ENCODE peak calls at places on chromosomes 6 and 20, in five cellular contexts. One of them, this sample, is unnamed.

GRCh38 chr6:44219053-44219814 is 2.5 kb downstream of the MYMX start:
- DNase-seq in neural progenitor cell: peak; percentile 96
- DNase-seq in HepG2: peak; percentile 80
- DNase-seq in DND-41: peak; percentile 66
- DNase-seq in GM12878: no peak
- DNase-seq in this sample: peak; percentile 72

GRCh38 chr6:163943647-163944395 is 529.3 kb downstream of the QKI start:
- DNase-seq in DND-41: no peak
- DNase-seq in GM12878: no peak
- DNase-seq in neural progenitor cell: peak; percentile 98
- DNase-seq in HepG2: no peak
- DNase-seq in this sample: no peak

GRCh38 chr6:129936329-129937165 is 75.4 kb upstream of the TMEM244 start:
- DNase-seq in GM12878: peak; percentile 21
- DNase-seq in HepG2: peak; percentile 49
- DNase-seq in neural progenitor cell: peak; percentile 85
- DNase-seq in DND-41: peak; percentile 43
- DNase-seq in this sample: peak; percentile 77

GRCh38 chr20:61801065-61801360 is 264.7 kb downstream of the TAF4 start:
- DNase-seq in neural progenitor cell: no peak
- DNase-seq in GM12878: no peak
- DNase-seq in DND-41: no peak
- DNase-seq in HepG2: no peak
- DNase-seq in this sample: no peak

GRCh38 chr6:83518946-83519489 is 6.7 kb downstream of the PRSS35 start:
- DNase-seq in HepG2: no peak
- DNase-seq in GM12878: no peak
- DNase-seq in neural progenitor cell: peak; percentile 29
- DNase-seq in DND-41: no peak
- DNase-seq in this sample: peak; percentile 27

GRCh38 chr6:90764001-90764400 is 177.1 kb upstream of the MAP3K7 start:
- DNase-seq in DND-41: no peak
- DNase-seq in GM12878: no peak
- DNase-seq in neural progenitor cell: no peak
- DNase-seq in HepG2: no peak
- DNase-seq in this sample: no peak

GRCh38 chr6:56220078-56220477 is 27.3 kb downstream of the COL21A1 start:
- DNase-seq in neural progenitor cell: no peak
- DNase-seq in HepG2: no peak
- DNase-seq in DND-41: no peak
- DNase-seq in GM12878: no peak
- DNase-seq in this sample: peak; percentile 82

GRCh38 chr6:32393660-32394420 is 13.1 kb downstream of the BTNL2 start:
- DNase-seq in GM12878: no peak
- DNase-seq in DND-41: no peak
- DNase-seq in neural progenitor cell: no peak
- DNase-seq in HepG2: no peak
- DNase-seq in this sample: peak; percentile 44

GRCh38 chr20:34254979-34255378 is 13.8 kb downstream of the ASIP start:
- DNase-seq in HepG2: peak; percentile 78
- DNase-seq in DND-41: no peak
- DNase-seq in neural progenitor cell: no peak
- DNase-seq in GM12878: no peak
- DNase-seq in this sample: no peak

GRCh38 chr20:62288535-62289105 is 14.2 kb upstream of the ADRM1 start:
- DNase-seq in neural progenitor cell: no peak
- DNase-seq in HepG2: no peak
- DNase-seq in GM12878: no peak
- DNase-seq in DND-41: no peak
- DNase-seq in this sample: no peak

GRCh38 chr20:6178537-6178936 is 55.7 kb upstream of the FERMT1 start:
- DNase-seq in neural progenitor cell: peak; percentile 44
- DNase-seq in GM12878: no peak
- DNase-seq in DND-41: no peak
- DNase-seq in HepG2: peak; percentile 39
- DNase-seq in this sample: peak; percentile 72

GRCh38 chr6:90286884-90287488 is 9.7 kb downstream of the BACH2 start:
- DNase-seq in DND-41: peak; percentile 59
- DNase-seq in neural progenitor cell: peak; percentile 79
- DNase-seq in GM12878: no peak
- DNase-seq in HepG2: peak; percentile 28
- DNase-seq in this sample: peak; percentile 72

GRCh38 chr6:3334579-3334978 is 75.8 kb downstream of the PSMG4 start:
- DNase-seq in DND-41: no peak
- DNase-seq in neural progenitor cell: no peak
- DNase-seq in GM12878: no peak
- DNase-seq in HepG2: no peak
- DNase-seq in this sample: no peak

GRCh38 chr6:31711233-31711632 is 3.9 kb upstream of the LY6G6D start:
- DNase-seq in DND-41: no peak
- DNase-seq in neural progenitor cell: no peak
- DNase-seq in HepG2: no peak
- DNase-seq in GM12878: no peak
- DNase-seq in this sample: no peak

GRCh38 chr20:1322511-1323245 is 6.3 kb downstream of the SDCBP2 start:
- DNase-seq in DND-41: no peak
- DNase-seq in HepG2: no peak
- DNase-seq in neural progenitor cell: no peak
- DNase-seq in GM12878: no peak
- DNase-seq in this sample: peak; percentile 85

GRCh38 chr6:3518356-3518841 is 61.5 kb upstream of the SLC22A23 start:
- DNase-seq in neural progenitor cell: no peak
- DNase-seq in HepG2: peak; percentile 44
- DNase-seq in GM12878: no peak
- DNase-seq in DND-41: no peak
- DNase-seq in this sample: peak; percentile 90

GRCh38 chr6:143110996-143111395 is 50.3 kb downstream of the AIG1 start:
- DNase-seq in GM12878: no peak
- DNase-seq in HepG2: no peak
- DNase-seq in DND-41: no peak
- DNase-seq in neural progenitor cell: no peak
- DNase-seq in this sample: no peak

GRCh38 chr6:121838842-121839241 is 403.4 kb downstream of the GJA1 start:
- DNase-seq in DND-41: peak; percentile 90
- DNase-seq in GM12878: no peak
- DNase-seq in HepG2: no peak
- DNase-seq in neural progenitor cell: no peak
- DNase-seq in this sample: peak; percentile 55

GRCh38 chr20:15578059-15578458 is 995.2 kb downstream of the KIF16B start:
- DNase-seq in GM12878: no peak
- DNase-seq in DND-41: no peak
- DNase-seq in neural progenitor cell: no peak
- DNase-seq in HepG2: no peak
- DNase-seq in this sample: peak; percentile 77

GRCh38 chr6:24600903-24601302 is 45.1 kb downstream of the KIAA0319 start:
- DNase-seq in neural progenitor cell: peak; percentile 19
- DNase-seq in DND-41: peak; percentile 18
- DNase-seq in GM12878: no peak
- DNase-seq in HepG2: no peak
- DNase-seq in this sample: no peak

GRCh38 chr6:51398064-51398740 is 579.5 kb downstream of the TFAP2B start:
- DNase-seq in neural progenitor cell: no peak
- DNase-seq in GM12878: peak; percentile 24
- DNase-seq in HepG2: no peak
- DNase-seq in DND-41: no peak
- DNase-seq in this sample: peak; percentile 39

GRCh38 chr6:110527516-110527915 is 51.1 kb upstream of the SLC22A16 start:
- DNase-seq in GM12878: no peak
- DNase-seq in HepG2: no peak
- DNase-seq in DND-41: no peak
- DNase-seq in neural progenitor cell: no peak
- DNase-seq in this sample: no peak

DNA sequence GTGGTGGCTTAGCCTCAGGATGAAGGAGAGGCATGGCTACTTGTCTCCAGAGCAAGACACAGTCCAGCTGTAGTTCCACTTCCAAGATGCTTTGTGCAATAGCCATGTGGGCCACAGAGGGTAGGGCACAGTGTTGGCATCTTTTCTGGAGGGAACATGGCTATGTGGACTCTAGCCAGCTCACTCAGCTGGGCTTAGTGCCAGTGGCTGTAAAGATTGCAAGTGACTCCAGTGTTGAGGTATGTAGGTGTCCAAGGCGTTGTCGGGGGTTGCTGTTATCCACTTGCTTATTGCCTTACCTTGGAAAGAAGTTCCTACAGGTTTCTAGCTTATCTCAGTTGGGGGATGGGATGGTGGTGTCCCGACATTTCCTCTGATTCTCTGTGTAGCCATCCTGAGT is 233.4 kb downstream of the CD109 start:
- DNase-seq in neural progenitor cell: no peak
- DNase-seq in GM12878: no peak
- DNase-seq in DND-41: no peak
- DNase-seq in HepG2: no peak
- DNase-seq in this sample: peak; percentile 89
- H3K79me2 ChIP-seq in neural progenitor cell: no peaks in the 10 kb centered on the region
- H3K79me2 ChIP-seq in GM12878: no peaks in the 10 kb centered on the region
- H3K79me2 ChIP-seq in DND-41: no peaks in the 10 kb centered on the region
- H3K79me2 ChIP-seq in HepG2: no peaks in the 10 kb centered on the region
- H3K79me2 ChIP-seq in this sample: no peaks in the 10 kb centered on the region

DNA sequence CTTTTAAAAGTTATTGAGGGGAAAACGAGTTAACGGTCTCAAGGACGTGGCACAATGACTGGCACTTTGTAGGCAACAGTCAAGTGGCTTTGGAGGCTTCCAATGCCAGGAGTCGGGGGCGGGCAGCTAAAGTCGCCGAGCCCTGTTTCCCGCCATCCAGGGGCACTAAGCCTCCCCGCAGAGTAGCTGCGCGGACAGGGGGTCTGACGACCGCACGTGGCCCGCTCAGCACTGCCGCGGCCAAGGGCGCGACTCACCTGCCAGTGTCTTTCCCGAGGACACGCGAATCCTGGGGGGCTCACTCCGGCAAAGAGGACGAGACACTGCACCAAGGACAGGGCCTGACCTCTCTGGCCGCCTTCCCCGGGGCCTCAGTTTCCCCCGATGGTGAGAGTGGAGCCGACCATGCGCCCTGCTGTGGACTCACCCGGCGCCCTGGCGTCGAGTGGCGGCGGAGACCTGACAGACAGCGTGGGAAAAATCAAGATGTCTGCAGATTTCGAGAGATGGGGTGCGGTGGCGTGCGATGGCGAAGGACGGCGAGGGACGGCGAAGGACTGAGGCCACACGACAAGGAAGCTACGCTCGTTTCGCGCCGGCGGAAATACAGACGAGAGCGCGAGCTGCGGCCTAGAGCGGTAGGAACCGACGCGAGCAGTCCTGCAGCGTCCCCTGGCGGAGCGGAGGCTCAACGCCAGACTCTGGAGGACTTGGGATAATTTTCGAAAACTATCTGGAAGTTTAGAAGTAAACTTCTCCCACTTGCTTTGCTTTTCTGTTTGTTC is at the start of gene SNHG17:
- DNase-seq in GM12878: peak; percentile 60
- DNase-seq in HepG2: peak; percentile 95
- DNase-seq in DND-41: peak; percentile 91
- DNase-seq in neural progenitor cell: peak; percentile 97
- DNase-seq in this sample: peak; percentile 94
- H3K79me2 ChIP-seq in GM12878: peaks cover 48% of the 10 kb centered on the region
- H3K79me2 ChIP-seq in HepG2: peaks cover 47% of the 10 kb centered on the region
- H3K79me2 ChIP-seq in DND-41: peaks cover 49% of the 10 kb centered on the region
- H3K79me2 ChIP-seq in neural progenitor cell: peaks cover 52% of the 10 kb centered on the region
- H3K79me2 ChIP-seq in this sample: peaks cover 52% of the 10 kb centered on the region

GRCh38 chr6:118632359-118632758 is 19.0 kb downstream of the CEP85L start:
- DNase-seq in GM12878: no peak
- DNase-seq in DND-41: no peak
- DNase-seq in HepG2: no peak
- DNase-seq in neural progenitor cell: no peak
- DNase-seq in this sample: no peak

GRCh38 chr6:118630928-118631327 is 20.5 kb downstream of the CEP85L start:
- DNase-seq in HepG2: no peak
- DNase-seq in neural progenitor cell: no peak
- DNase-seq in DND-41: no peak
- DNase-seq in GM12878: no peak
- DNase-seq in this sample: no peak

GRCh38 chr6:118627724-118628123 is 23.7 kb downstream of the CEP85L start:
- DNase-seq in GM12878: no peak
- DNase-seq in HepG2: no peak
- DNase-seq in DND-41: no peak
- DNase-seq in neural progenitor cell: no peak
- DNase-seq in this sample: no peak

GRCh38 chr6:118625833-118626232 is 25.6 kb downstream of the CEP85L start:
- DNase-seq in DND-41: no peak
- DNase-seq in HepG2: no peak
- DNase-seq in neural progenitor cell: no peak
- DNase-seq in GM12878: no peak
- DNase-seq in this sample: no peak

GRCh38 chr6:118630067-118630466 is 21.3 kb downstream of the CEP85L start:
- DNase-seq in DND-41: no peak
- DNase-seq in GM12878: no peak
- DNase-seq in HepG2: no peak
- DNase-seq in neural progenitor cell: no peak
- DNase-seq in this sample: no peak
- H3K79me2 ChIP-seq in DND-41: peaks cover 99% of the 10 kb centered on the region
- H3K79me2 ChIP-seq in GM12878: peaks cover 2% of the 10 kb centered on the region
- H3K79me2 ChIP-seq in HepG2: no peaks in the 10 kb centered on the region
- H3K79me2 ChIP-seq in neural progenitor cell: no peaks in the 10 kb centered on the region
- H3K79me2 ChIP-seq in this sample: peaks cover 3% of the 10 kb centered on the region

GRCh38 chr6:159968295-159969203 is at the start of gene IGF2R:
- DNase-seq in HepG2: peak; percentile 83
- DNase-seq in DND-41: peak; percentile 94
- DNase-seq in neural progenitor cell: peak; percentile 96
- DNase-seq in GM12878: no peak
- DNase-seq in this sample: peak; percentile 81

GRCh38 chr6:159970659-159971063 is 1.8 kb downstream of the IGF2R start:
- DNase-seq in HepG2: no peak
- DNase-seq in neural progenitor cell: no peak
- DNase-seq in DND-41: no peak
- DNase-seq in GM12878: no peak
- DNase-seq in this sample: no peak

GRCh38 chr6:159971341-159972178 is 2.7 kb downstream of the IGF2R start:
- DNase-seq in GM12878: no peak
- DNase-seq in neural progenitor cell: no peak
- DNase-seq in HepG2: no peak
- DNase-seq in DND-41: no peak
- DNase-seq in this sample: no peak

GRCh38 chr6:159969921-159970320 is 1.0 kb downstream of the IGF2R start:
- DNase-seq in GM12878: no peak
- DNase-seq in HepG2: peak; percentile 92
- DNase-seq in neural progenitor cell: peak; percentile 81
- DNase-seq in DND-41: peak; percentile 49
- DNase-seq in this sample: peak; percentile 54

DNA sequence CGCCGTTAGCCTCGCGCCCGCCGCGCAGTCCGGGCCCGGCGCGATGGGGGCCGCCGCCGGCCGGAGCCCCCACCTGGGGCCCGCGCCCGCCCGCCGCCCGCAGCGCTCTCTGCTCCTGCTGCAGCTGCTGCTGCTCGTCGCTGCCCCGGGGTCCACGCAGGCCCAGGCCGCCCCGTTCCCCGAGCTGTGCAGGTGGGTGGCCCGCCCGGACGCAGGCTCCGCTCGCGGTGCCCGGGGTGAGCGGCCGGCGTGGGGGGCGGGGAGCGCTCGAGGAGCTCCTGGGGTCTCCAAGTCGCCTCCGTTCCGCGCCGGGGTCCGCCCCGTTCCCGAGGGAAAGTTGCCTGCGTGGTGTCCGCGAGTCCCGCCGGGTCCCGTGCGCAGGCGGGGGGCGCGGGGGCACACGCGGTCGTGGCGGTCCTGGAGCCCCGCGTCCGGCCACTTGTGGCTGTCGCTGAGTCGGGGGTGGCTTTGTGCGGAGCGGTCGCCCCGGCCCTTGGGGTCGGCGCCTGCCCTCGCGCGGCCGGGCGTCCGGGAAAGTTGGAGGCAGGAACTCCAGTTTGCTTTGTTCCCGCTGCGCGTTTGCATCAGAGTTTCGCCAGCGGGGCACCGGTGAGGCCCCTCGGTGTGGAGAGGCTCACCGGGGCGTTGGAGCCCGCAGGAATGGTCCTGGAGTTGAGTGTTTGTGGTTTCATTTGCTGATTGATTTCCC is 476 bp downstream of the IGF2R start:
- DNase-seq in HepG2: no peak
- DNase-seq in GM12878: no peak
- DNase-seq in DND-41: no peak
- DNase-seq in neural progenitor cell: peak; percentile 78
- DNase-seq in this sample: no peak
- H3K79me2 ChIP-seq in HepG2: peaks cover 51% of the 10 kb centered on the region
- H3K79me2 ChIP-seq in GM12878: peaks cover 54% of the 10 kb centered on the region
- H3K79me2 ChIP-seq in DND-41: peaks cover 53% of the 10 kb centered on the region
- H3K79me2 ChIP-seq in neural progenitor cell: peaks cover 52% of the 10 kb centered on the region
- H3K79me2 ChIP-seq in this sample: peaks cover 53% of the 10 kb centered on the region

This sample was measured in PC-3.